ENCODE peak calls at places on chromosome 18, in five cellular contexts. P is activated T-cell treated with anti-CD3 and anti-CD28 coated beads for 4 hours, X is AG04449, Q is EH, B is mesendoderm. Y is an unnamed sample.

GRCh38 chr18:59787998-59788875 is 91.0 kb upstream of the CCBE1 start:
- DNase-seq in B (peak; percentile 39), X (no peak), P (no peak), Q (peak; percentile 84), Y (no peak)

GRCh38 chr18:10291568-10291981 is 162.9 kb upstream of the APCDD1 start:
- DNase-seq in P (no peak), Q (peak; percentile 45), X (no peak), B (no peak), Y (no peak)

GRCh38 chr18:48328473-48329205 is 80.5 kb downstream of the ZBTB7C start:
- DNase-seq in P (no peak), X (no peak), Q (peak; percentile 68), B (no peak), Y (no peak)

GRCh38 chr18:46915800-46916550 is 1.3 kb downstream of the PIAS2 start:
- DNase-seq in B (no peak), X (no peak), P (no peak), Q (peak; percentile 1), Y (no peak)

GRCh38 chr18:3832211-3832610 is 382.2 kb downstream of the TGIF1 start:
- DNase-seq in X (no peak), Q (no peak), P (no peak), B (peak; percentile 15), Y (no peak)

GRCh38 chr18:75142677-75143076 is 66.3 kb downstream of the PTGR3 start:
- DNase-seq in Q (no peak), P (no peak), B (no peak), X (no peak), Y (no peak)

GRCh38 chr18:50631831-50632285 is 72.0 kb downstream of the MAPK4 start:
- DNase-seq in B (peak; percentile 58), P (no peak), X (no peak), Q (no peak), Y (no peak)

GRCh38 chr18:3048121-3048520 is 35.2 kb upstream of the LPIN2 start:
- DNase-seq in B (no peak), X (no peak), Q (no peak), P (no peak), Y (no peak)

GRCh38 chr18:75544051-75544481 is 116.6 kb upstream of the SMIM21 start:
- DNase-seq in B (no peak), Q (peak; percentile 57), X (no peak), P (no peak), Y (no peak)

GRCh38 chr18:26405190-26405781 is 143.1 kb downstream of the KCTD1 start:
- DNase-seq in B (peak; percentile 47), X (no peak), Q (peak; percentile 65), P (no peak), Y (no peak)

GRCh38 chr18:13235981-13236380 is 17.4 kb downstream of the LDLRAD4 start:
- DNase-seq in Q (no peak), P (no peak), X (no peak), B (no peak), Y (peak; percentile 46)

GRCh38 chr18:23812566-23813440 is 123.5 kb downstream of the LAMA3 start:
- DNase-seq in X (no peak), Q (peak; percentile 58), P (no peak), B (peak; percentile 23), Y (no peak)

GRCh38 chr18:78768655-78769501 is 210.7 kb upstream of the SALL3 start:
- DNase-seq in P (no peak), X (no peak), Q (no peak), B (no peak), Y (no peak)

GRCh38 chr18:5524660-5525059 is 19.1 kb downstream of the EPB41L3 start:
- DNase-seq in Q (no peak), X (no peak), P (no peak), B (no peak), Y (no peak)

GRCh38 chr18:32488078-32488477 is 17.4 kb upstream of the GAREM1 start:
- DNase-seq in Q (no peak), P (no peak), B (no peak), X (no peak), Y (no peak)

GRCh38 chr18:1806884-1807615 is 764.3 kb downstream of the METTL4 start:
- DNase-seq in X (no peak), B (peak; percentile 76), Q (no peak), P (no peak), Y (no peak)

GRCh38 chr18:31516432-31516831 is 18.5 kb downstream of the DSG2 start:
- DNase-seq in P (no peak), B (peak; percentile 56), X (no peak), Q (no peak), Y (no peak)

GRCh38 chr18:56038258-56039030 is 450.5 kb upstream of the TCF4 start:
- DNase-seq in B (no peak), X (no peak), Q (no peak), P (no peak), Y (no peak)

GRCh38 chr18:47560693-47561092 is 309.2 kb upstream of the SKOR2 start:
- DNase-seq in Q (no peak), X (no peak), B (peak; percentile 13), P (no peak), Y (no peak)

GRCh38 chr18:45802814-45803492 is 22.5 kb upstream of the SIGLEC15 start:
- DNase-seq in P (no peak), B (no peak), X (peak; percentile 95), Q (peak; percentile 98), Y (no peak)

GRCh38 chr18:8501044-8501443 is 108.2 kb upstream of the RAB12 start:
- DNase-seq in X (no peak), P (no peak), Q (no peak), B (no peak), Y (no peak)

GRCh38 chr18:79384151-79384807 is 11.5 kb upstream of the NFATC1 start:
- DNase-seq in X (no peak), Q (no peak), P (no peak), B (no peak), Y (no peak)

GRCh38 chr18:59556265-59556664 is 141.0 kb downstream of the CCBE1 start:
- DNase-seq in B (no peak), P (no peak), Q (peak; percentile 78), X (no peak), Y (no peak)

Y was measured in gastrocnemius medialis.